ENCODE peak calls at places on chromosomes 13 and 19, in ten cellular contexts. L is heart right ventricle, Z is IMR-90, P is foreskin fibroblast, S is left lung, V is tibial nerve, U is uterus, K is AG09309, J is WTC11, Y is A549. C is an unnamed sample.

GRCh38 chr13:25847635-25848616 is 203.9 kb downstream of the SHISA2 start:
- DNase-seq in L (no peak), Z (no peak), P (no peak), S (no peak), V (no peak), U (no peak), K (no peak), J (no peak), Y (no peak), C (no peak)

GRCh38 chr13:60627071-60627686 is 230.2 kb downstream of the TDRD3 start:
- DNase-seq in L (peak), Z (peak), P (no peak), S (no peak), V (no peak), U (no peak), K (no peak), J (peak), Y (peak), C (peak)

GRCh38 chr19:2394054-2394668 is 33.2 kb downstream of the TIMM13 start:
- DNase-seq in L (no peak), Z (no peak), P (no peak), S (no peak), V (no peak), U (no peak), K (no peak), J (no peak), Y (no peak), C (no peak)

GRCh38 chr13:43730642-43731041 is 56.1 kb downstream of the ENOX1 start:
- DNase-seq in L (peak), Z (peak), P (peak), S (no peak), V (no peak), U (no peak), K (no peak), J (no peak), Y (no peak), C (no peak)

GRCh38 chr13:50421457-50422130 is 406.4 kb downstream of the KCNRG start:
- DNase-seq in L (no peak), Z (peak), P (peak), S (no peak), V (no peak), U (no peak), K (no peak), J (no peak), Y (no peak), C (no peak)

GRCh38 chr19:14361824-14362223 is 19.4 kb upstream of the ADGRE5 start:
- DNase-seq in L (no peak), Z (no peak), P (peak), S (no peak), V (no peak), U (peak), K (no peak), J (peak), Y (peak), C (no peak)

GRCh38 chr19:2524840-2525723 is 49.2 kb downstream of the GADD45B start:
- DNase-seq in L (no peak), Z (peak), P (peak), S (peak), V (no peak), U (no peak), K (no peak), J (no peak), Y (peak), C (no peak)

GRCh38 chr19:31141301-31141700 is 207.9 kb downstream of the TSHZ3 start:
- DNase-seq in L (no peak), Z (no peak), P (no peak), S (no peak), V (no peak), U (no peak), K (no peak), J (no peak), Y (no peak), C (no peak)

GRCh38 chr19:37227996-37228395 is 10.0 kb downstream of the ZNF383 start:
- DNase-seq in L (no peak), Z (no peak), P (peak), S (no peak), V (no peak), U (no peak), K (no peak), J (peak), Y (peak), C (peak)

GRCh38 chr19:9847087-9847671 is 12.1 kb downstream of the PIN1 start:
- DNase-seq in L (no peak), Z (peak), P (peak), S (no peak), V (no peak), U (peak), K (peak), J (peak), Y (peak), C (peak)

GRCh38 chr13:91767681-91768080 is 369.3 kb downstream of the GPC5 start:
- DNase-seq in L (no peak), Z (no peak), P (no peak), S (no peak), V (no peak), U (no peak), K (no peak), J (no peak), Y (no peak), C (no peak)

GRCh38 chr13:108957369-108958012 is 328.1 kb downstream of the MYO16 start:
- DNase-seq in L (no peak), Z (peak), P (peak), S (no peak), V (no peak), U (peak), K (peak), J (no peak), Y (peak), C (no peak)

GRCh38 chr13:53340505-53341143 is 312.0 kb downstream of the OLFM4 start:
- DNase-seq in L (no peak), Z (no peak), P (no peak), S (no peak), V (no peak), U (no peak), K (no peak), J (no peak), Y (no peak), C (no peak)

GRCh38 chr13:47134939-47135489 is 238.2 kb upstream of the HTR2A start:
- DNase-seq in L (no peak), Z (no peak), P (no peak), S (no peak), V (no peak), U (no peak), K (no peak), J (no peak), Y (no peak), C (no peak)

GRCh38 chr13:26328326-26328725 is 74.4 kb downstream of the CDK8 start:
- DNase-seq in L (no peak), Z (no peak), P (no peak), S (no peak), V (no peak), U (no peak), K (no peak), J (no peak), Y (no peak), C (no peak)

GRCh38 chr13:49791214-49791752 is 1.2 kb downstream of the KPNA3 start:
- DNase-seq in L (no peak), Z (peak), P (peak), S (no peak), V (no peak), U (no peak), K (no peak), J (no peak), Y (peak), C (peak)

GRCh38 chr19:17909017-17909732 is 23.6 kb upstream of the CCDC124 start:
- DNase-seq in L (no peak), Z (no peak), P (no peak), S (no peak), V (no peak), U (no peak), K (no peak), J (peak), Y (no peak), C (no peak)

GRCh38 chr19:42412223-42412622 is 15.0 kb downstream of the LIPE start:
- DNase-seq in L (no peak), Z (no peak), P (peak), S (peak), V (no peak), U (no peak), K (no peak), J (peak), Y (no peak), C (no peak)

GRCh38 chr19:46271488-46272197 is 25.2 kb upstream of the HIF3A start:
- DNase-seq in L (no peak), Z (peak), P (peak), S (no peak), V (no peak), U (peak), K (peak), J (no peak), Y (peak), C (no peak)

GRCh38 chr19:42092350-42092749 is 16.4 kb downstream of the ZNF574 start:
- DNase-seq in L (no peak), Z (no peak), P (peak), S (no peak), V (no peak), U (peak), K (no peak), J (peak), Y (peak), C (peak)

GRCh38 chr13:30334663-30335386 is 27.5 kb upstream of the KATNAL1 start:
- DNase-seq in L (no peak), Z (peak), P (peak), S (no peak), V (no peak), U (no peak), K (no peak), J (peak), Y (peak), C (peak)

GRCh38 chr13:99995503-99996176 is 14.1 kb downstream of the ZIC2 start:
- DNase-seq in L (no peak), Z (no peak), P (no peak), S (no peak), V (no peak), U (no peak), K (no peak), J (no peak), Y (no peak), C (no peak)

GRCh38 chr13:114140131-114140908 is 7.9 kb upstream of the RASA3 start:
- DNase-seq in L (no peak), Z (no peak), P (no peak), S (peak), V (no peak), U (no peak), K (no peak), J (peak), Y (no peak), C (no peak)

GRCh38 chr19:18848860-18849661 is 17.3 kb downstream of the UPF1 start:
- DNase-seq in L (peak), Z (peak), P (peak), S (peak), V (peak), U (peak), K (no peak), J (no peak), Y (no peak), C (no peak)

GRCh38 chr19:8682472-8682871 is 16.1 kb downstream of the ACTL9 start:
- DNase-seq in L (no peak), Z (no peak), P (no peak), S (no peak), V (no peak), U (no peak), K (no peak), J (no peak), Y (no peak), C (no peak)

GRCh38 chr19:335486-336066 is 9.0 kb downstream of the MIER2 start:
- DNase-seq in L (no peak), Z (no peak), P (no peak), S (no peak), V (no peak), U (no peak), K (no peak), J (no peak), Y (no peak), C (no peak)

GRCh38 chr13:100112186-100112838 is 23.4 kb downstream of the PCCA start:
- DNase-seq in L (no peak), Z (no peak), P (no peak), S (no peak), V (no peak), U (no peak), K (no peak), J (no peak), Y (no peak), C (no peak)

GRCh38 chr19:45667620-45668341 is at the start of gene GIPR:
- DNase-seq in L (peak), Z (peak), P (peak), S (peak), V (no peak), U (no peak), K (no peak), J (peak), Y (peak), C (no peak)

GRCh38 chr19:10043286-10043927 is 30.1 kb downstream of the RDH8 start:
- DNase-seq in L (no peak), Z (peak), P (peak), S (no peak), V (no peak), U (no peak), K (no peak), J (no peak), Y (no peak), C (no peak)

GRCh38 chr13:32587014-32587773 is 942 bp downstream of the PDS5B start:
- DNase-seq in L (peak), Z (peak), P (peak), S (peak), V (peak), U (peak), K (no peak), J (peak), Y (peak), C (peak)

GRCh38 chr13:111114362-111115050 is 604 bp upstream of the ARHGEF7 start:
- DNase-seq in L (peak), Z (peak), P (peak), S (no peak), V (no peak), U (peak), K (no peak), J (peak), Y (no peak), C (peak)

GRCh38 chr13:39510296-39510695 is 92.7 kb downstream of the LHFPL6 start:
- DNase-seq in L (no peak), Z (no peak), P (no peak), S (no peak), V (no peak), U (no peak), K (no peak), J (no peak), Y (no peak), C (no peak)

GRCh38 chr13:81012031-81012430 is 671.1 kb upstream of the SPRY2 start:
- DNase-seq in L (no peak), Z (no peak), P (no peak), S (no peak), V (no peak), U (no peak), K (no peak), J (no peak), Y (no peak), C (no peak)

GRCh38 chr19:38838986-38839761 is 7.6 kb upstream of the ECH1 start:
- DNase-seq in L (no peak), Z (no peak), P (no peak), S (no peak), V (no peak), U (no peak), K (no peak), J (no peak), Y (no peak), C (no peak)

GRCh38 chr13:108190897-108191296 is 24.4 kb downstream of the LIG4 start:
- DNase-seq in L (no peak), Z (no peak), P (no peak), S (no peak), V (no peak), U (no peak), K (no peak), J (no peak), Y (no peak), C (no peak)

GRCh38 chr19:13020002-13020414 is 24.7 kb downstream of the NFIX start:
- DNase-seq in L (no peak), Z (peak), P (no peak), S (peak), V (no peak), U (peak), K (no peak), J (peak), Y (no peak), C (no peak)

GRCh38 chr13:45705145-45705695 is 3.1 kb downstream of the CBY2 start:
- DNase-seq in L (no peak), Z (no peak), P (no peak), S (no peak), V (no peak), U (no peak), K (no peak), J (no peak), Y (no peak), C (no peak)

GRCh38 chr19:13842294-13843103 is 34.4 kb upstream of the NANOS3 start:
- DNase-seq in L (peak), Z (peak), P (peak), S (peak), V (peak), U (peak), K (no peak), J (peak), Y (peak), C (peak)

GRCh38 chr13:45406421-45406820 is 11.8 kb downstream of the SLC25A30 start:
- DNase-seq in L (no peak), Z (no peak), P (no peak), S (no peak), V (no peak), U (no peak), K (no peak), J (no peak), Y (no peak), C (no peak)

GRCh38 chr13:80348750-80349149 is 7.8 kb upstream of the SPRY2 start:
- DNase-seq in L (no peak), Z (no peak), P (no peak), S (no peak), V (no peak), U (no peak), K (no peak), J (no peak), Y (no peak), C (no peak)

GRCh38 chr13:102401755-102402154 is at the start of gene FGF14:
- DNase-seq in L (no peak), Z (no peak), P (no peak), S (no peak), V (no peak), U (no peak), K (no peak), J (no peak), Y (no peak), C (no peak)

GRCh38 chr13:102400619-102401125 is 1.2 kb downstream of the FGF14 start:
- DNase-seq in L (no peak), Z (no peak), P (peak), S (peak), V (no peak), U (peak), K (no peak), J (peak), Y (no peak), C (peak)

GRCh38 chr13:102402292-102402691 is 444 bp upstream of the FGF14 start:
- DNase-seq in L (peak), Z (peak), P (peak), S (peak), V (no peak), U (peak), K (no peak), J (peak), Y (no peak), C (peak)

GRCh38 chr13:102401305-102401704 is 543 bp downstream of the FGF14 start:
- DNase-seq in L (no peak), Z (no peak), P (peak), S (no peak), V (no peak), U (no peak), K (no peak), J (no peak), Y (no peak), C (no peak)

GRCh38 chr13:102399791-102400618 is 1.8 kb downstream of the FGF14 start:
- DNase-seq in L (no peak), Z (no peak), P (peak), S (peak), V (no peak), U (no peak), K (no peak), J (peak), Y (no peak), C (peak)
- TF ChIP-seq CTCF in L (peak), Z (no peak), P (no peak), S (no peak), V (no peak), U (no peak), K (peak), J (no peak), Y (peak), C (no peak)

GRCh38 chr19:5090780-5091575 is 122.1 kb downstream of the KDM4B start:
- DNase-seq in L (peak), Z (peak), P (peak), S (no peak), V (no peak), U (peak), K (peak), J (no peak), Y (no peak), C (no peak)
- TF ChIP-seq CTCF in L (no peak), Z (no peak), P (no peak), S (no peak), V (no peak), U (no peak), K (no peak), J (no peak), Y (no peak), C (no peak)

DNA sequence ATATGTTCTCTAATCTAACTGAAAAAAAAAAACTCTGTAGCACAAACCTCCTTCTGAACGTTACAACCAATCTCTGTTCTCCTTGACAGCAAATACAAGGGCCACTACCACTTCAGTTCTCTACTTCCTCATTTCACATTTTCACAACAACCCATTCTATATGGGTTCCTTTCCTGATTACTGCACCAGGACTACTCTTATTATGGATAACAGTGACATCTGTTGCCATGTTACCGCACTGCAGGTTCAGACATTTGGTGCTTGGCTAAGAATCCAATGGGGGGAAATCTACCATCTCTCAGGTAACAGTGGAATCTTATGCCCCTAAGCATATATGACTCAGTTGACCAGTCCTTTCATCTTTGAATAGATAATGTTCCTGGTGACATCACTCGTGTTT is 11.6 kb upstream of the FPR3 start:
- DNase-seq in L (no peak), Z (no peak), P (peak), S (no peak), V (no peak), U (no peak), K (no peak), J (peak), Y (peak), C (peak)
- TF ChIP-seq CTCF in L (peak), Z (peak), P (peak), S (no peak), V (no peak), U (no peak), K (peak), J (no peak), Y (no peak), C (no peak)

GRCh38 chr13:75226755-75227435 is 255.1 kb downstream of the TBC1D4 start:
- DNase-seq in L (no peak), Z (peak), P (peak), S (no peak), V (no peak), U (no peak), K (peak), J (no peak), Y (peak), C (no peak)

GRCh38 chr13:75223981-75224742 is 257.8 kb downstream of the TBC1D4 start:
- DNase-seq in L (no peak), Z (no peak), P (peak), S (no peak), V (no peak), U (no peak), K (no peak), J (no peak), Y (no peak), C (no peak)

GRCh38 chr13:75222031-75222430 is 259.9 kb downstream of the TBC1D4 start:
- DNase-seq in L (no peak), Z (peak), P (peak), S (no peak), V (no peak), U (no peak), K (peak), J (no peak), Y (no peak), C (no peak)

GRCh38 chr13:75225288-75225687 is 256.7 kb downstream of the TBC1D4 start:
- DNase-seq in L (no peak), Z (no peak), P (no peak), S (no peak), V (no peak), U (no peak), K (no peak), J (no peak), Y (no peak), C (no peak)

GRCh38 chr13:75226092-75226491 is 255.9 kb downstream of the TBC1D4 start:
- DNase-seq in L (no peak), Z (no peak), P (no peak), S (peak), V (no peak), U (no peak), K (no peak), J (peak), Y (no peak), C (no peak)
- TF ChIP-seq CTCF in L (no peak), Z (no peak), P (no peak), S (no peak), V (no peak), U (no peak), K (no peak), J (no peak), Y (no peak), C (no peak)

GRCh38 chr13:35695411-35695810 is 218.9 kb upstream of the MAB21L1 start:
- DNase-seq in L (no peak), Z (no peak), P (peak), S (no peak), V (no peak), U (no peak), K (no peak), J (no peak), Y (no peak), C (no peak)
- TF ChIP-seq CTCF in L (no peak), Z (no peak), P (no peak), S (no peak), V (no peak), U (no peak), K (no peak), J (no peak), Y (no peak), C (no peak)

DNA sequence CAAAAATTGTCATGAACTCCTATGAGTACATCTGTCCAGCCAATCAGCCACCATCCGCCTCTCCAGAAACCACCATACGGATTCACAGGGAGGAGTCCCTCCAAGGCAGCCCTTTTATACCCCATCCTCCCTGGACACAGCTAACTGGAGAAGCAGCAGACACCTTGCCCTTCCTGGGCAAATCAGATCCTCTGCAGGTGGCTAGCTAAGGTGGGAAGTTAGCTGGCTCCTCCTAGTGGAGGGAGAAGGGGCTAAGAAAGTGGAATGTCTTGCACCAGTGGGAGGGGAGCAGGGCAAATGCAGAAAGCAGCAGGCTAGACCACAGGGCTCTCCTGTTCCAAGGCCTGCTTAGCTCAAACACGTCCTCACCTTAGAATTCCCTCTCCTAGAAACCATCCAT is 46.2 kb upstream of the UQCRFS1 start:
- DNase-seq in L (no peak), Z (no peak), P (peak), S (no peak), V (no peak), U (no peak), K (no peak), J (no peak), Y (peak), C (no peak)
- TF ChIP-seq CTCF in L (no peak), Z (peak), P (no peak), S (no peak), V (no peak), U (no peak), K (peak), J (no peak), Y (peak), C (no peak)

GRCh38 chr19:33524024-33524664 is 2.6 kb upstream of the PEPD start:
- DNase-seq in L (no peak), Z (no peak), P (peak), S (no peak), V (no peak), U (peak), K (no peak), J (no peak), Y (no peak), C (no peak)
- TF ChIP-seq CTCF in L (no peak), Z (no peak), P (no peak), S (no peak), V (no peak), U (no peak), K (no peak), J (no peak), Y (no peak), C (no peak)